ENCODE peak calls at places on chromosomes 4 and X, in seven cellular contexts. One of them, this sample, is unnamed.

GRCh38 chrX:45771560-45772340 is 571.1 kb upstream of the DIPK2B start:
- DNase-seq in NCI-H1105: no peak
- DNase-seq in kidney tubule cell: peak; percentile 58
- DNase-seq in stimulated activated CD8-positive, alpha-beta memory T cell treated with anti-CD3 and anti-CD28 coated beads, Interleukin-2, amount 100 ng/mL, for 48 hours: peak; percentile 38
- DNase-seq in heart right ventricle: peak; percentile 7
- DNase-seq in activated T-helper 1 cell treated with anti-CD3 and anti-CD28 coated beads, Interleukin-12 subunit alpha, Interleukin-12 subunit beta, Interleukin-2, Interleukin-4 antibody, amounts not matched to agents 30 ng/mL and 10 ng/mL and 1 ng/mL, durations not matched to agents 14 hours and 24 hours and 36 hours: peak; percentile 48
- DNase-seq in IMR-90: peak; percentile 80
- DNase-seq in this sample: no peak

GRCh38 chr4:99117876-99118693 is 26.0 kb downstream of the ADH4 start:
- DNase-seq in NCI-H1105: no peak
- DNase-seq in kidney tubule cell: peak; percentile 32
- DNase-seq in stimulated activated CD8-positive, alpha-beta memory T cell treated with anti-CD3 and anti-CD28 coated beads, Interleukin-2, amount 100 ng/mL, for 48 hours: no peak
- DNase-seq in heart right ventricle: no peak
- DNase-seq in activated T-helper 1 cell treated with anti-CD3 and anti-CD28 coated beads, Interleukin-12 subunit alpha, Interleukin-12 subunit beta, Interleukin-2, Interleukin-4 antibody, amounts not matched to agents 30 ng/mL and 10 ng/mL and 1 ng/mL, durations not matched to agents 14 hours and 24 hours and 36 hours: no peak
- DNase-seq in IMR-90: peak; percentile 35
- DNase-seq in this sample: peak; percentile 27

GRCh38 chr4:126955292-126956191 is 677.2 kb upstream of the INTU start:
- DNase-seq in NCI-H1105: no peak
- DNase-seq in kidney tubule cell: no peak
- DNase-seq in stimulated activated CD8-positive, alpha-beta memory T cell treated with anti-CD3 and anti-CD28 coated beads, Interleukin-2, amount 100 ng/mL, for 48 hours: no peak
- DNase-seq in heart right ventricle: no peak
- DNase-seq in activated T-helper 1 cell treated with anti-CD3 and anti-CD28 coated beads, Interleukin-12 subunit alpha, Interleukin-12 subunit beta, Interleukin-2, Interleukin-4 antibody, amounts not matched to agents 30 ng/mL and 10 ng/mL and 1 ng/mL, durations not matched to agents 14 hours and 24 hours and 36 hours: no peak
- DNase-seq in IMR-90: no peak
- DNase-seq in this sample: no peak

GRCh38 chr4:55028196-55028595 is 97.2 kb downstream of the KDR start:
- DNase-seq in NCI-H1105: no peak
- DNase-seq in kidney tubule cell: no peak
- DNase-seq in stimulated activated CD8-positive, alpha-beta memory T cell treated with anti-CD3 and anti-CD28 coated beads, Interleukin-2, amount 100 ng/mL, for 48 hours: no peak
- DNase-seq in heart right ventricle: no peak
- DNase-seq in activated T-helper 1 cell treated with anti-CD3 and anti-CD28 coated beads, Interleukin-12 subunit alpha, Interleukin-12 subunit beta, Interleukin-2, Interleukin-4 antibody, amounts not matched to agents 30 ng/mL and 10 ng/mL and 1 ng/mL, durations not matched to agents 14 hours and 24 hours and 36 hours: no peak
- DNase-seq in IMR-90: no peak
- DNase-seq in this sample: no peak

GRCh38 chrX:140712413-140713173 is 3.0 kb downstream of the LINC00632 start:
- DNase-seq in NCI-H1105: peak; percentile 19
- DNase-seq in kidney tubule cell: peak; percentile 63
- DNase-seq in stimulated activated CD8-positive, alpha-beta memory T cell treated with anti-CD3 and anti-CD28 coated beads, Interleukin-2, amount 100 ng/mL, for 48 hours: peak; percentile 1
- DNase-seq in heart right ventricle: peak; percentile 58
- DNase-seq in activated T-helper 1 cell treated with anti-CD3 and anti-CD28 coated beads, Interleukin-12 subunit alpha, Interleukin-12 subunit beta, Interleukin-2, Interleukin-4 antibody, amounts not matched to agents 30 ng/mL and 10 ng/mL and 1 ng/mL, durations not matched to agents 14 hours and 24 hours and 36 hours: no peak
- DNase-seq in IMR-90: peak; percentile 55
- DNase-seq in this sample: no peak

GRCh38 chr4:175411251-175411650 is 400.8 kb downstream of the GPM6A start:
- DNase-seq in NCI-H1105: no peak
- DNase-seq in kidney tubule cell: no peak
- DNase-seq in stimulated activated CD8-positive, alpha-beta memory T cell treated with anti-CD3 and anti-CD28 coated beads, Interleukin-2, amount 100 ng/mL, for 48 hours: no peak
- DNase-seq in heart right ventricle: no peak
- DNase-seq in activated T-helper 1 cell treated with anti-CD3 and anti-CD28 coated beads, Interleukin-12 subunit alpha, Interleukin-12 subunit beta, Interleukin-2, Interleukin-4 antibody, amounts not matched to agents 30 ng/mL and 10 ng/mL and 1 ng/mL, durations not matched to agents 14 hours and 24 hours and 36 hours: no peak
- DNase-seq in IMR-90: no peak
- DNase-seq in this sample: no peak

GRCh38 chr4:25813705-25814104 is 49.1 kb downstream of the SEL1L3 start:
- DNase-seq in NCI-H1105: no peak
- DNase-seq in kidney tubule cell: peak; percentile 85
- DNase-seq in stimulated activated CD8-positive, alpha-beta memory T cell treated with anti-CD3 and anti-CD28 coated beads, Interleukin-2, amount 100 ng/mL, for 48 hours: no peak
- DNase-seq in heart right ventricle: peak; percentile 18
- DNase-seq in activated T-helper 1 cell treated with anti-CD3 and anti-CD28 coated beads, Interleukin-12 subunit alpha, Interleukin-12 subunit beta, Interleukin-2, Interleukin-4 antibody, amounts not matched to agents 30 ng/mL and 10 ng/mL and 1 ng/mL, durations not matched to agents 14 hours and 24 hours and 36 hours: no peak
- DNase-seq in IMR-90: peak; percentile 75
- DNase-seq in this sample: no peak

GRCh38 chrX:145190801-145191389 is 56.4 kb upstream of the SPANXN1 start:
- DNase-seq in NCI-H1105: no peak
- DNase-seq in kidney tubule cell: peak; percentile 26
- DNase-seq in stimulated activated CD8-positive, alpha-beta memory T cell treated with anti-CD3 and anti-CD28 coated beads, Interleukin-2, amount 100 ng/mL, for 48 hours: no peak
- DNase-seq in heart right ventricle: no peak
- DNase-seq in activated T-helper 1 cell treated with anti-CD3 and anti-CD28 coated beads, Interleukin-12 subunit alpha, Interleukin-12 subunit beta, Interleukin-2, Interleukin-4 antibody, amounts not matched to agents 30 ng/mL and 10 ng/mL and 1 ng/mL, durations not matched to agents 14 hours and 24 hours and 36 hours: no peak
- DNase-seq in IMR-90: no peak
- DNase-seq in this sample: no peak

GRCh38 chrX:118726887-118727685 is at the start of gene IL13RA1:
- DNase-seq in NCI-H1105: peak; percentile 86
- DNase-seq in kidney tubule cell: peak; percentile 88
- DNase-seq in stimulated activated CD8-positive, alpha-beta memory T cell treated with anti-CD3 and anti-CD28 coated beads, Interleukin-2, amount 100 ng/mL, for 48 hours: no peak
- DNase-seq in heart right ventricle: peak; percentile 68
- DNase-seq in activated T-helper 1 cell treated with anti-CD3 and anti-CD28 coated beads, Interleukin-12 subunit alpha, Interleukin-12 subunit beta, Interleukin-2, Interleukin-4 antibody, amounts not matched to agents 30 ng/mL and 10 ng/mL and 1 ng/mL, durations not matched to agents 14 hours and 24 hours and 36 hours: no peak
- DNase-seq in IMR-90: peak; percentile 76
- DNase-seq in this sample: peak; percentile 73

GRCh38 chr4:124641715-124642380 is 70.7 kb downstream of the ANKRD50 start:
- DNase-seq in NCI-H1105: no peak
- DNase-seq in kidney tubule cell: peak; percentile 96
- DNase-seq in stimulated activated CD8-positive, alpha-beta memory T cell treated with anti-CD3 and anti-CD28 coated beads, Interleukin-2, amount 100 ng/mL, for 48 hours: no peak
- DNase-seq in heart right ventricle: peak; percentile 9
- DNase-seq in activated T-helper 1 cell treated with anti-CD3 and anti-CD28 coated beads, Interleukin-12 subunit alpha, Interleukin-12 subunit beta, Interleukin-2, Interleukin-4 antibody, amounts not matched to agents 30 ng/mL and 10 ng/mL and 1 ng/mL, durations not matched to agents 14 hours and 24 hours and 36 hours: no peak
- DNase-seq in IMR-90: peak; percentile 94
- DNase-seq in this sample: no peak

GRCh38 chr4:153127773-153128494 is 76.3 kb upstream of the TRIM2 start:
- DNase-seq in NCI-H1105: peak; percentile 51
- DNase-seq in kidney tubule cell: peak; percentile 84
- DNase-seq in stimulated activated CD8-positive, alpha-beta memory T cell treated with anti-CD3 and anti-CD28 coated beads, Interleukin-2, amount 100 ng/mL, for 48 hours: peak; percentile 75
- DNase-seq in heart right ventricle: peak; percentile 84
- DNase-seq in activated T-helper 1 cell treated with anti-CD3 and anti-CD28 coated beads, Interleukin-12 subunit alpha, Interleukin-12 subunit beta, Interleukin-2, Interleukin-4 antibody, amounts not matched to agents 30 ng/mL and 10 ng/mL and 1 ng/mL, durations not matched to agents 14 hours and 24 hours and 36 hours: peak; percentile 71
- DNase-seq in IMR-90: peak; percentile 77
- DNase-seq in this sample: peak; percentile 90

GRCh38 chr4:38150021-38150671 is 189.9 kb downstream of the PTTG2 start:
- DNase-seq in NCI-H1105: no peak
- DNase-seq in kidney tubule cell: no peak
- DNase-seq in stimulated activated CD8-positive, alpha-beta memory T cell treated with anti-CD3 and anti-CD28 coated beads, Interleukin-2, amount 100 ng/mL, for 48 hours: no peak
- DNase-seq in heart right ventricle: no peak
- DNase-seq in activated T-helper 1 cell treated with anti-CD3 and anti-CD28 coated beads, Interleukin-12 subunit alpha, Interleukin-12 subunit beta, Interleukin-2, Interleukin-4 antibody, amounts not matched to agents 30 ng/mL and 10 ng/mL and 1 ng/mL, durations not matched to agents 14 hours and 24 hours and 36 hours: no peak
- DNase-seq in IMR-90: peak; percentile 86
- DNase-seq in this sample: no peak

GRCh38 chrX:53084863-53085262 is 2.7 kb downstream of the TSPYL2 start:
- DNase-seq in NCI-H1105: no peak
- DNase-seq in kidney tubule cell: no peak
- DNase-seq in stimulated activated CD8-positive, alpha-beta memory T cell treated with anti-CD3 and anti-CD28 coated beads, Interleukin-2, amount 100 ng/mL, for 48 hours: no peak
- DNase-seq in heart right ventricle: no peak
- DNase-seq in activated T-helper 1 cell treated with anti-CD3 and anti-CD28 coated beads, Interleukin-12 subunit alpha, Interleukin-12 subunit beta, Interleukin-2, Interleukin-4 antibody, amounts not matched to agents 30 ng/mL and 10 ng/mL and 1 ng/mL, durations not matched to agents 14 hours and 24 hours and 36 hours: no peak
- DNase-seq in IMR-90: no peak
- DNase-seq in this sample: no peak

GRCh38 chrX:142637206-142637605 is 388.5 kb upstream of the SPANXN4 start:
- DNase-seq in NCI-H1105: peak; percentile 38
- DNase-seq in kidney tubule cell: no peak
- DNase-seq in stimulated activated CD8-positive, alpha-beta memory T cell treated with anti-CD3 and anti-CD28 coated beads, Interleukin-2, amount 100 ng/mL, for 48 hours: no peak
- DNase-seq in heart right ventricle: no peak
- DNase-seq in activated T-helper 1 cell treated with anti-CD3 and anti-CD28 coated beads, Interleukin-12 subunit alpha, Interleukin-12 subunit beta, Interleukin-2, Interleukin-4 antibody, amounts not matched to agents 30 ng/mL and 10 ng/mL and 1 ng/mL, durations not matched to agents 14 hours and 24 hours and 36 hours: no peak
- DNase-seq in IMR-90: no peak
- DNase-seq in this sample: no peak

GRCh38 chrX:96611619-96612362 is 72.9 kb upstream of the DIAPH2 start:
- DNase-seq in NCI-H1105: no peak
- DNase-seq in kidney tubule cell: no peak
- DNase-seq in stimulated activated CD8-positive, alpha-beta memory T cell treated with anti-CD3 and anti-CD28 coated beads, Interleukin-2, amount 100 ng/mL, for 48 hours: no peak
- DNase-seq in heart right ventricle: no peak
- DNase-seq in activated T-helper 1 cell treated with anti-CD3 and anti-CD28 coated beads, Interleukin-12 subunit alpha, Interleukin-12 subunit beta, Interleukin-2, Interleukin-4 antibody, amounts not matched to agents 30 ng/mL and 10 ng/mL and 1 ng/mL, durations not matched to agents 14 hours and 24 hours and 36 hours: no peak
- DNase-seq in IMR-90: peak; percentile 45
- DNase-seq in this sample: no peak

GRCh38 chr4:139725236-139725635 is 59.6 kb downstream of the MGST2 start:
- DNase-seq in NCI-H1105: no peak
- DNase-seq in kidney tubule cell: no peak
- DNase-seq in stimulated activated CD8-positive, alpha-beta memory T cell treated with anti-CD3 and anti-CD28 coated beads, Interleukin-2, amount 100 ng/mL, for 48 hours: no peak
- DNase-seq in heart right ventricle: no peak
- DNase-seq in activated T-helper 1 cell treated with anti-CD3 and anti-CD28 coated beads, Interleukin-12 subunit alpha, Interleukin-12 subunit beta, Interleukin-2, Interleukin-4 antibody, amounts not matched to agents 30 ng/mL and 10 ng/mL and 1 ng/mL, durations not matched to agents 14 hours and 24 hours and 36 hours: no peak
- DNase-seq in IMR-90: no peak
- DNase-seq in this sample: no peak

GRCh38 chrX:51487960-51488267 is 8.5 kb downstream of the NUDT11 start:
- DNase-seq in NCI-H1105: no peak
- DNase-seq in kidney tubule cell: no peak
- DNase-seq in stimulated activated CD8-positive, alpha-beta memory T cell treated with anti-CD3 and anti-CD28 coated beads, Interleukin-2, amount 100 ng/mL, for 48 hours: no peak
- DNase-seq in heart right ventricle: no peak
- DNase-seq in activated T-helper 1 cell treated with anti-CD3 and anti-CD28 coated beads, Interleukin-12 subunit alpha, Interleukin-12 subunit beta, Interleukin-2, Interleukin-4 antibody, amounts not matched to agents 30 ng/mL and 10 ng/mL and 1 ng/mL, durations not matched to agents 14 hours and 24 hours and 36 hours: no peak
- DNase-seq in IMR-90: peak; percentile 21
- DNase-seq in this sample: no peak

GRCh38 chr4:11698033-11698432 is 269.3 kb upstream of the HS3ST1 start:
- DNase-seq in NCI-H1105: no peak
- DNase-seq in kidney tubule cell: peak; percentile 25
- DNase-seq in stimulated activated CD8-positive, alpha-beta memory T cell treated with anti-CD3 and anti-CD28 coated beads, Interleukin-2, amount 100 ng/mL, for 48 hours: no peak
- DNase-seq in heart right ventricle: no peak
- DNase-seq in activated T-helper 1 cell treated with anti-CD3 and anti-CD28 coated beads, Interleukin-12 subunit alpha, Interleukin-12 subunit beta, Interleukin-2, Interleukin-4 antibody, amounts not matched to agents 30 ng/mL and 10 ng/mL and 1 ng/mL, durations not matched to agents 14 hours and 24 hours and 36 hours: no peak
- DNase-seq in IMR-90: no peak
- DNase-seq in this sample: no peak

GRCh38 chrX:10519278-10519677 is 101.1 kb downstream of the MID1 start:
- DNase-seq in NCI-H1105: no peak
- DNase-seq in kidney tubule cell: no peak
- DNase-seq in stimulated activated CD8-positive, alpha-beta memory T cell treated with anti-CD3 and anti-CD28 coated beads, Interleukin-2, amount 100 ng/mL, for 48 hours: no peak
- DNase-seq in heart right ventricle: no peak
- DNase-seq in activated T-helper 1 cell treated with anti-CD3 and anti-CD28 coated beads, Interleukin-12 subunit alpha, Interleukin-12 subunit beta, Interleukin-2, Interleukin-4 antibody, amounts not matched to agents 30 ng/mL and 10 ng/mL and 1 ng/mL, durations not matched to agents 14 hours and 24 hours and 36 hours: no peak
- DNase-seq in IMR-90: no peak
- DNase-seq in this sample: no peak

GRCh38 chrX:71532078-71532752 is 689 bp upstream of the OGT start:
- DNase-seq in NCI-H1105: no peak
- DNase-seq in kidney tubule cell: peak; percentile 90
- DNase-seq in stimulated activated CD8-positive, alpha-beta memory T cell treated with anti-CD3 and anti-CD28 coated beads, Interleukin-2, amount 100 ng/mL, for 48 hours: no peak
- DNase-seq in heart right ventricle: no peak
- DNase-seq in activated T-helper 1 cell treated with anti-CD3 and anti-CD28 coated beads, Interleukin-12 subunit alpha, Interleukin-12 subunit beta, Interleukin-2, Interleukin-4 antibody, amounts not matched to agents 30 ng/mL and 10 ng/mL and 1 ng/mL, durations not matched to agents 14 hours and 24 hours and 36 hours: peak; percentile 56
- DNase-seq in IMR-90: peak; percentile 66
- DNase-seq in this sample: peak; percentile 3

GRCh38 chr4:157048248-157048647 is 27.7 kb upstream of the GLRB start:
- DNase-seq in NCI-H1105: no peak
- DNase-seq in kidney tubule cell: no peak
- DNase-seq in stimulated activated CD8-positive, alpha-beta memory T cell treated with anti-CD3 and anti-CD28 coated beads, Interleukin-2, amount 100 ng/mL, for 48 hours: no peak
- DNase-seq in heart right ventricle: no peak
- DNase-seq in activated T-helper 1 cell treated with anti-CD3 and anti-CD28 coated beads, Interleukin-12 subunit alpha, Interleukin-12 subunit beta, Interleukin-2, Interleukin-4 antibody, amounts not matched to agents 30 ng/mL and 10 ng/mL and 1 ng/mL, durations not matched to agents 14 hours and 24 hours and 36 hours: no peak
- DNase-seq in IMR-90: peak; percentile 88
- DNase-seq in this sample: no peak

GRCh38 chrX:50905334-50905733 is 5.2 kb upstream of the BMP15 start:
- DNase-seq in NCI-H1105: no peak
- DNase-seq in kidney tubule cell: peak; percentile 30
- DNase-seq in stimulated activated CD8-positive, alpha-beta memory T cell treated with anti-CD3 and anti-CD28 coated beads, Interleukin-2, amount 100 ng/mL, for 48 hours: no peak
- DNase-seq in heart right ventricle: no peak
- DNase-seq in activated T-helper 1 cell treated with anti-CD3 and anti-CD28 coated beads, Interleukin-12 subunit alpha, Interleukin-12 subunit beta, Interleukin-2, Interleukin-4 antibody, amounts not matched to agents 30 ng/mL and 10 ng/mL and 1 ng/mL, durations not matched to agents 14 hours and 24 hours and 36 hours: no peak
- DNase-seq in IMR-90: no peak
- DNase-seq in this sample: no peak

GRCh38 chr4:106809083-106809482 is 227.0 kb downstream of the DKK2 start:
- DNase-seq in NCI-H1105: peak; percentile 5
- DNase-seq in kidney tubule cell: peak; percentile 41
- DNase-seq in stimulated activated CD8-positive, alpha-beta memory T cell treated with anti-CD3 and anti-CD28 coated beads, Interleukin-2, amount 100 ng/mL, for 48 hours: no peak
- DNase-seq in heart right ventricle: no peak
- DNase-seq in activated T-helper 1 cell treated with anti-CD3 and anti-CD28 coated beads, Interleukin-12 subunit alpha, Interleukin-12 subunit beta, Interleukin-2, Interleukin-4 antibody, amounts not matched to agents 30 ng/mL and 10 ng/mL and 1 ng/mL, durations not matched to agents 14 hours and 24 hours and 36 hours: no peak
- DNase-seq in IMR-90: peak; percentile 25
- DNase-seq in this sample: no peak

GRCh38 chr4:94453534-94453963 is 1.8 kb downstream of the PDLIM5 start:
- DNase-seq in NCI-H1105: no peak
- DNase-seq in kidney tubule cell: peak; percentile 49
- DNase-seq in stimulated activated CD8-positive, alpha-beta memory T cell treated with anti-CD3 and anti-CD28 coated beads, Interleukin-2, amount 100 ng/mL, for 48 hours: no peak
- DNase-seq in heart right ventricle: no peak
- DNase-seq in activated T-helper 1 cell treated with anti-CD3 and anti-CD28 coated beads, Interleukin-12 subunit alpha, Interleukin-12 subunit beta, Interleukin-2, Interleukin-4 antibody, amounts not matched to agents 30 ng/mL and 10 ng/mL and 1 ng/mL, durations not matched to agents 14 hours and 24 hours and 36 hours: no peak
- DNase-seq in IMR-90: no peak
- DNase-seq in this sample: no peak

GRCh38 chrX:19360903-19361302 is 17.2 kb downstream of the PDHA1 start:
- DNase-seq in NCI-H1105: no peak
- DNase-seq in kidney tubule cell: no peak
- DNase-seq in stimulated activated CD8-positive, alpha-beta memory T cell treated with anti-CD3 and anti-CD28 coated beads, Interleukin-2, amount 100 ng/mL, for 48 hours: no peak
- DNase-seq in heart right ventricle: no peak
- DNase-seq in activated T-helper 1 cell treated with anti-CD3 and anti-CD28 coated beads, Interleukin-12 subunit alpha, Interleukin-12 subunit beta, Interleukin-2, Interleukin-4 antibody, amounts not matched to agents 30 ng/mL and 10 ng/mL and 1 ng/mL, durations not matched to agents 14 hours and 24 hours and 36 hours: no peak
- DNase-seq in IMR-90: no peak
- DNase-seq in this sample: no peak

GRCh38 chr4:39706334-39706733 is 8.4 kb downstream of the UBE2K start:
- DNase-seq in NCI-H1105: no peak
- DNase-seq in kidney tubule cell: peak; percentile 90
- DNase-seq in stimulated activated CD8-positive, alpha-beta memory T cell treated with anti-CD3 and anti-CD28 coated beads, Interleukin-2, amount 100 ng/mL, for 48 hours: no peak
- DNase-seq in heart right ventricle: peak; percentile 54
- DNase-seq in activated T-helper 1 cell treated with anti-CD3 and anti-CD28 coated beads, Interleukin-12 subunit alpha, Interleukin-12 subunit beta, Interleukin-2, Interleukin-4 antibody, amounts not matched to agents 30 ng/mL and 10 ng/mL and 1 ng/mL, durations not matched to agents 14 hours and 24 hours and 36 hours: no peak
- DNase-seq in IMR-90: peak; percentile 89
- DNase-seq in this sample: no peak

GRCh38 chr4:183905593-183906485 is 732 bp downstream of the STOX2 start:
- DNase-seq in NCI-H1105: no peak
- DNase-seq in kidney tubule cell: peak; percentile 42
- DNase-seq in stimulated activated CD8-positive, alpha-beta memory T cell treated with anti-CD3 and anti-CD28 coated beads, Interleukin-2, amount 100 ng/mL, for 48 hours: no peak
- DNase-seq in heart right ventricle: peak; percentile 44
- DNase-seq in activated T-helper 1 cell treated with anti-CD3 and anti-CD28 coated beads, Interleukin-12 subunit alpha, Interleukin-12 subunit beta, Interleukin-2, Interleukin-4 antibody, amounts not matched to agents 30 ng/mL and 10 ng/mL and 1 ng/mL, durations not matched to agents 14 hours and 24 hours and 36 hours: no peak
- DNase-seq in IMR-90: peak; percentile 37
- DNase-seq in this sample: peak; percentile 64

GRCh38 chr4:181911420-181911819 is 331.8 kb upstream of the TENM3 start:
- DNase-seq in NCI-H1105: no peak
- DNase-seq in kidney tubule cell: no peak
- DNase-seq in stimulated activated CD8-positive, alpha-beta memory T cell treated with anti-CD3 and anti-CD28 coated beads, Interleukin-2, amount 100 ng/mL, for 48 hours: no peak
- DNase-seq in heart right ventricle: no peak
- DNase-seq in activated T-helper 1 cell treated with anti-CD3 and anti-CD28 coated beads, Interleukin-12 subunit alpha, Interleukin-12 subunit beta, Interleukin-2, Interleukin-4 antibody, amounts not matched to agents 30 ng/mL and 10 ng/mL and 1 ng/mL, durations not matched to agents 14 hours and 24 hours and 36 hours: no peak
- DNase-seq in IMR-90: peak; percentile 79
- DNase-seq in this sample: no peak

GRCh38 chrX:9146657-9147056 is 112.7 kb upstream of the FAM9B start:
- DNase-seq in NCI-H1105: no peak
- DNase-seq in kidney tubule cell: no peak
- DNase-seq in stimulated activated CD8-positive, alpha-beta memory T cell treated with anti-CD3 and anti-CD28 coated beads, Interleukin-2, amount 100 ng/mL, for 48 hours: no peak
- DNase-seq in heart right ventricle: no peak
- DNase-seq in activated T-helper 1 cell treated with anti-CD3 and anti-CD28 coated beads, Interleukin-12 subunit alpha, Interleukin-12 subunit beta, Interleukin-2, Interleukin-4 antibody, amounts not matched to agents 30 ng/mL and 10 ng/mL and 1 ng/mL, durations not matched to agents 14 hours and 24 hours and 36 hours: no peak
- DNase-seq in IMR-90: no peak
- DNase-seq in this sample: no peak

GRCh38 chr4:17636696-17637351 is 22.4 kb downstream of the MED28 start:
- DNase-seq in NCI-H1105: peak; percentile 15
- DNase-seq in kidney tubule cell: peak; percentile 74
- DNase-seq in stimulated activated CD8-positive, alpha-beta memory T cell treated with anti-CD3 and anti-CD28 coated beads, Interleukin-2, amount 100 ng/mL, for 48 hours: peak; percentile 65
- DNase-seq in heart right ventricle: peak; percentile 67
- DNase-seq in activated T-helper 1 cell treated with anti-CD3 and anti-CD28 coated beads, Interleukin-12 subunit alpha, Interleukin-12 subunit beta, Interleukin-2, Interleukin-4 antibody, amounts not matched to agents 30 ng/mL and 10 ng/mL and 1 ng/mL, durations not matched to agents 14 hours and 24 hours and 36 hours: peak; percentile 48
- DNase-seq in IMR-90: peak; percentile 69
- DNase-seq in this sample: peak; percentile 40

GRCh38 chr4:75015627-75016026 is 82.7 kb downstream of the PARM1 start:
- DNase-seq in NCI-H1105: no peak
- DNase-seq in kidney tubule cell: no peak
- DNase-seq in stimulated activated CD8-positive, alpha-beta memory T cell treated with anti-CD3 and anti-CD28 coated beads, Interleukin-2, amount 100 ng/mL, for 48 hours: no peak
- DNase-seq in heart right ventricle: peak; percentile 44
- DNase-seq in activated T-helper 1 cell treated with anti-CD3 and anti-CD28 coated beads, Interleukin-12 subunit alpha, Interleukin-12 subunit beta, Interleukin-2, Interleukin-4 antibody, amounts not matched to agents 30 ng/mL and 10 ng/mL and 1 ng/mL, durations not matched to agents 14 hours and 24 hours and 36 hours: no peak
- DNase-seq in IMR-90: no peak
- DNase-seq in this sample: no peak

GRCh38 chr4:173264245-173264959 is 69.8 kb downstream of the HMGB2 start:
- DNase-seq in NCI-H1105: peak; percentile 78
- DNase-seq in kidney tubule cell: peak; percentile 8
- DNase-seq in stimulated activated CD8-positive, alpha-beta memory T cell treated with anti-CD3 and anti-CD28 coated beads, Interleukin-2, amount 100 ng/mL, for 48 hours: no peak
- DNase-seq in heart right ventricle: peak; percentile 29
- DNase-seq in activated T-helper 1 cell treated with anti-CD3 and anti-CD28 coated beads, Interleukin-12 subunit alpha, Interleukin-12 subunit beta, Interleukin-2, Interleukin-4 antibody, amounts not matched to agents 30 ng/mL and 10 ng/mL and 1 ng/mL, durations not matched to agents 14 hours and 24 hours and 36 hours: no peak
- DNase-seq in IMR-90: peak; percentile 78
- DNase-seq in this sample: no peak

GRCh38 chr4:141643557-141643956 is 7.2 kb downstream of the IL15 start:
- DNase-seq in NCI-H1105: no peak
- DNase-seq in kidney tubule cell: peak; percentile 95
- DNase-seq in stimulated activated CD8-positive, alpha-beta memory T cell treated with anti-CD3 and anti-CD28 coated beads, Interleukin-2, amount 100 ng/mL, for 48 hours: no peak
- DNase-seq in heart right ventricle: no peak
- DNase-seq in activated T-helper 1 cell treated with anti-CD3 and anti-CD28 coated beads, Interleukin-12 subunit alpha, Interleukin-12 subunit beta, Interleukin-2, Interleukin-4 antibody, amounts not matched to agents 30 ng/mL and 10 ng/mL and 1 ng/mL, durations not matched to agents 14 hours and 24 hours and 36 hours: no peak
- DNase-seq in IMR-90: peak; percentile 92
- DNase-seq in this sample: no peak

GRCh38 chr4:184745747-184746531 is 12.0 kb upstream of the CENPU start:
- DNase-seq in NCI-H1105: peak; percentile 5
- DNase-seq in kidney tubule cell: peak; percentile 79
- DNase-seq in stimulated activated CD8-positive, alpha-beta memory T cell treated with anti-CD3 and anti-CD28 coated beads, Interleukin-2, amount 100 ng/mL, for 48 hours: peak; percentile 45
- DNase-seq in heart right ventricle: peak; percentile 83
- DNase-seq in activated T-helper 1 cell treated with anti-CD3 and anti-CD28 coated beads, Interleukin-12 subunit alpha, Interleukin-12 subunit beta, Interleukin-2, Interleukin-4 antibody, amounts not matched to agents 30 ng/mL and 10 ng/mL and 1 ng/mL, durations not matched to agents 14 hours and 24 hours and 36 hours: peak; percentile 55
- DNase-seq in IMR-90: peak; percentile 76
- DNase-seq in this sample: peak; percentile 25

GRCh38 chrX:47662144-47662657 is 3.2 kb upstream of the UXT start:
- DNase-seq in NCI-H1105: no peak
- DNase-seq in kidney tubule cell: peak; percentile 95
- DNase-seq in stimulated activated CD8-positive, alpha-beta memory T cell treated with anti-CD3 and anti-CD28 coated beads, Interleukin-2, amount 100 ng/mL, for 48 hours: peak; percentile 29
- DNase-seq in heart right ventricle: no peak
- DNase-seq in activated T-helper 1 cell treated with anti-CD3 and anti-CD28 coated beads, Interleukin-12 subunit alpha, Interleukin-12 subunit beta, Interleukin-2, Interleukin-4 antibody, amounts not matched to agents 30 ng/mL and 10 ng/mL and 1 ng/mL, durations not matched to agents 14 hours and 24 hours and 36 hours: no peak
- DNase-seq in IMR-90: peak; percentile 93
- DNase-seq in this sample: no peak

This sample was measured in NCI-H526 treated with DMSO at 0.1 percent for 48 hours.